ENCODE peak calls at places on chromosomes 16 and 17, in ten cellular contexts. One of them, this sample, is unnamed.

GRCh38 chr16:17282247-17282646 is 188.5 kb downstream of the XYLT1 start:
- DNase-seq in amygdala: no peak
- DNase-seq in endothelial cell: no peak
- DNase-seq in T-cell: no peak
- DNase-seq in occipital lobe: no peak
- DNase-seq in stimulated activated CD4-positive, alpha-beta T cell treated with anti-CD3 and anti-CD28 coated beads, Interleukin-4, amount 100 ng/mL, for 1 hour: no peak
- DNase-seq in AG09309: no peak
- DNase-seq in Calu3: no peak
- DNase-seq in neural progenitor cell: no peak
- DNase-seq in WTC11: no peak
- DNase-seq in this sample: no peak

GRCh38 chr17:4711671-4712111 is 1.3 kb downstream of the ARRB2 start:
- DNase-seq in amygdala: peak; percentile 22
- DNase-seq in endothelial cell: no peak
- DNase-seq in T-cell: no peak
- DNase-seq in occipital lobe: no peak
- DNase-seq in stimulated activated CD4-positive, alpha-beta T cell treated with anti-CD3 and anti-CD28 coated beads, Interleukin-4, amount 100 ng/mL, for 1 hour: no peak
- DNase-seq in AG09309: no peak
- DNase-seq in Calu3: no peak
- DNase-seq in neural progenitor cell: no peak
- DNase-seq in WTC11: no peak
- DNase-seq in this sample: no peak

GRCh38 chr17:60525347-60525623 is 757 bp downstream of the APPBP2 start:
- DNase-seq in amygdala: no peak
- DNase-seq in endothelial cell: peak; percentile 9
- DNase-seq in T-cell: no peak
- DNase-seq in occipital lobe: no peak
- DNase-seq in stimulated activated CD4-positive, alpha-beta T cell treated with anti-CD3 and anti-CD28 coated beads, Interleukin-4, amount 100 ng/mL, for 1 hour: no peak
- DNase-seq in AG09309: no peak
- DNase-seq in Calu3: peak; percentile 2
- DNase-seq in neural progenitor cell: peak; percentile 2
- DNase-seq in WTC11: no peak
- DNase-seq in this sample: no peak

GRCh38 chr17:78697122-78697845 is 84.8 kb downstream of the CYTH1 start:
- DNase-seq in amygdala: peak; percentile 25
- DNase-seq in endothelial cell: no peak
- DNase-seq in T-cell: no peak
- DNase-seq in occipital lobe: no peak
- DNase-seq in stimulated activated CD4-positive, alpha-beta T cell treated with anti-CD3 and anti-CD28 coated beads, Interleukin-4, amount 100 ng/mL, for 1 hour: no peak
- DNase-seq in AG09309: peak; percentile 17
- DNase-seq in Calu3: no peak
- DNase-seq in neural progenitor cell: no peak
- DNase-seq in WTC11: no peak
- DNase-seq in this sample: no peak

GRCh38 chr17:67011527-67012175 is 32.7 kb upstream of the CACNG1 start:
- DNase-seq in amygdala: no peak
- DNase-seq in endothelial cell: no peak
- DNase-seq in T-cell: no peak
- DNase-seq in occipital lobe: no peak
- DNase-seq in stimulated activated CD4-positive, alpha-beta T cell treated with anti-CD3 and anti-CD28 coated beads, Interleukin-4, amount 100 ng/mL, for 1 hour: no peak
- DNase-seq in AG09309: no peak
- DNase-seq in Calu3: no peak
- DNase-seq in neural progenitor cell: no peak
- DNase-seq in WTC11: no peak
- DNase-seq in this sample: no peak

GRCh38 chr16:1777375-1778199 is 4.7 kb upstream of the MRPS34 start:
- DNase-seq in amygdala: no peak
- DNase-seq in endothelial cell: no peak
- DNase-seq in T-cell: no peak
- DNase-seq in occipital lobe: no peak
- DNase-seq in stimulated activated CD4-positive, alpha-beta T cell treated with anti-CD3 and anti-CD28 coated beads, Interleukin-4, amount 100 ng/mL, for 1 hour: no peak
- DNase-seq in AG09309: no peak
- DNase-seq in Calu3: no peak
- DNase-seq in neural progenitor cell: no peak
- DNase-seq in WTC11: no peak
- DNase-seq in this sample: no peak

GRCh38 chr16:84593825-84594724 is 23.8 kb downstream of the COTL1 start:
- DNase-seq in amygdala: peak; percentile 62
- DNase-seq in endothelial cell: no peak
- DNase-seq in T-cell: peak; percentile 84
- DNase-seq in occipital lobe: peak; percentile 37
- DNase-seq in stimulated activated CD4-positive, alpha-beta T cell treated with anti-CD3 and anti-CD28 coated beads, Interleukin-4, amount 100 ng/mL, for 1 hour: peak; percentile 51
- DNase-seq in AG09309: no peak
- DNase-seq in Calu3: no peak
- DNase-seq in neural progenitor cell: no peak
- DNase-seq in WTC11: no peak
- DNase-seq in this sample: no peak

GRCh38 chr16:7124242-7124641 is 208.4 kb upstream of the RBFOX1 start:
- DNase-seq in amygdala: no peak
- DNase-seq in endothelial cell: no peak
- DNase-seq in T-cell: no peak
- DNase-seq in occipital lobe: no peak
- DNase-seq in stimulated activated CD4-positive, alpha-beta T cell treated with anti-CD3 and anti-CD28 coated beads, Interleukin-4, amount 100 ng/mL, for 1 hour: no peak
- DNase-seq in AG09309: no peak
- DNase-seq in Calu3: no peak
- DNase-seq in neural progenitor cell: no peak
- DNase-seq in WTC11: no peak
- DNase-seq in this sample: no peak

GRCh38 chr17:37322826-37323561 is 52.8 kb upstream of the C17orf78 start:
- DNase-seq in amygdala: no peak
- DNase-seq in endothelial cell: no peak
- DNase-seq in T-cell: no peak
- DNase-seq in occipital lobe: no peak
- DNase-seq in stimulated activated CD4-positive, alpha-beta T cell treated with anti-CD3 and anti-CD28 coated beads, Interleukin-4, amount 100 ng/mL, for 1 hour: no peak
- DNase-seq in AG09309: no peak
- DNase-seq in Calu3: no peak
- DNase-seq in neural progenitor cell: no peak
- DNase-seq in WTC11: no peak
- DNase-seq in this sample: no peak

GRCh38 chr16:27253526-27253930 is 15.0 kb downstream of the NSMCE1 start:
- DNase-seq in amygdala: no peak
- DNase-seq in endothelial cell: no peak
- DNase-seq in T-cell: no peak
- DNase-seq in occipital lobe: no peak
- DNase-seq in stimulated activated CD4-positive, alpha-beta T cell treated with anti-CD3 and anti-CD28 coated beads, Interleukin-4, amount 100 ng/mL, for 1 hour: no peak
- DNase-seq in AG09309: no peak
- DNase-seq in Calu3: no peak
- DNase-seq in neural progenitor cell: no peak
- DNase-seq in WTC11: no peak
- DNase-seq in this sample: peak; percentile 24